ENCODE peak calls at places on chromosomes 3 and 15, in nine cellular contexts. One of them, this sample, is unnamed.
A peak's percentile ranks its signal among the peaks of the same experiment; 100 is the strongest.

GRCh38 chr3:22713936-22714335 is 489.2 kb upstream of the UBE2E2 start:
- DNase-seq in LoVo: peak; percentile 46
- DNase-seq in hepatocyte: peak; percentile 48
- DNase-seq in heart right ventricle: no peak
- DNase-seq in stimulated activated CD4-positive, alpha-beta T cell treated with anti-CD3 and anti-CD28 coated beads, Interleukin-1b, Interleukin-23, amount 100 ng/mL, for 24 hours: no peak
- DNase-seq in neural crest cell: no peak
- DNase-seq in T-helper 9 cell: no peak
- DNase-seq in mesenchymal stem cell: peak; percentile 92
- DNase-seq in CD8-positive, alpha-beta T cell: no peak
- DNase-seq in this sample: peak; percentile 14

GRCh38 chr3:25572919-25573385 is 91.8 kb downstream of the TOP2B start:
- DNase-seq in CD8-positive, alpha-beta T cell: no peak
- DNase-seq in LoVo: no peak
- DNase-seq in hepatocyte: no peak
- DNase-seq in heart right ventricle: no peak
- DNase-seq in mesenchymal stem cell: peak; percentile 81
- DNase-seq in T-helper 9 cell: no peak
- DNase-seq in neural crest cell: no peak
- DNase-seq in stimulated activated CD4-positive, alpha-beta T cell treated with anti-CD3 and anti-CD28 coated beads, Interleukin-1b, Interleukin-23, amount 100 ng/mL, for 24 hours: no peak
- DNase-seq in this sample: no peak

GRCh38 chr15:60528530-60528929 is 49.6 kb upstream of the ICE2 start:
- DNase-seq in neural crest cell: no peak
- DNase-seq in T-helper 9 cell: no peak
- DNase-seq in LoVo: no peak
- DNase-seq in CD8-positive, alpha-beta T cell: no peak
- DNase-seq in hepatocyte: no peak
- DNase-seq in heart right ventricle: no peak
- DNase-seq in mesenchymal stem cell: peak; percentile 30
- DNase-seq in stimulated activated CD4-positive, alpha-beta T cell treated with anti-CD3 and anti-CD28 coated beads, Interleukin-1b, Interleukin-23, amount 100 ng/mL, for 24 hours: no peak
- DNase-seq in this sample: no peak

GRCh38 chr3:181567446-181568075 is 144.2 kb upstream of the SOX2 start:
- DNase-seq in heart right ventricle: no peak
- DNase-seq in T-helper 9 cell: no peak
- DNase-seq in hepatocyte: no peak
- DNase-seq in LoVo: no peak
- DNase-seq in CD8-positive, alpha-beta T cell: no peak
- DNase-seq in neural crest cell: no peak
- DNase-seq in mesenchymal stem cell: no peak
- DNase-seq in stimulated activated CD4-positive, alpha-beta T cell treated with anti-CD3 and anti-CD28 coated beads, Interleukin-1b, Interleukin-23, amount 100 ng/mL, for 24 hours: no peak
- DNase-seq in this sample: no peak

GRCh38 chr3:111194048-111194447 is 122.4 kb downstream of the NECTIN3 start:
- DNase-seq in hepatocyte: no peak
- DNase-seq in stimulated activated CD4-positive, alpha-beta T cell treated with anti-CD3 and anti-CD28 coated beads, Interleukin-1b, Interleukin-23, amount 100 ng/mL, for 24 hours: no peak
- DNase-seq in CD8-positive, alpha-beta T cell: no peak
- DNase-seq in LoVo: no peak
- DNase-seq in mesenchymal stem cell: no peak
- DNase-seq in neural crest cell: no peak
- DNase-seq in T-helper 9 cell: no peak
- DNase-seq in heart right ventricle: no peak
- DNase-seq in this sample: no peak

GRCh38 chr3:143222981-143223380 is 103.4 kb downstream of the CHST2 start:
- DNase-seq in CD8-positive, alpha-beta T cell: no peak
- DNase-seq in T-helper 9 cell: no peak
- DNase-seq in heart right ventricle: no peak
- DNase-seq in neural crest cell: no peak
- DNase-seq in mesenchymal stem cell: no peak
- DNase-seq in stimulated activated CD4-positive, alpha-beta T cell treated with anti-CD3 and anti-CD28 coated beads, Interleukin-1b, Interleukin-23, amount 100 ng/mL, for 24 hours: no peak
- DNase-seq in LoVo: no peak
- DNase-seq in hepatocyte: no peak
- DNase-seq in this sample: no peak

GRCh38 chr3:64242435-64242834 is 17.2 kb upstream of the PRICKLE2 start:
- DNase-seq in CD8-positive, alpha-beta T cell: no peak
- DNase-seq in stimulated activated CD4-positive, alpha-beta T cell treated with anti-CD3 and anti-CD28 coated beads, Interleukin-1b, Interleukin-23, amount 100 ng/mL, for 24 hours: no peak
- DNase-seq in heart right ventricle: no peak
- DNase-seq in mesenchymal stem cell: no peak
- DNase-seq in LoVo: no peak
- DNase-seq in neural crest cell: no peak
- DNase-seq in T-helper 9 cell: no peak
- DNase-seq in hepatocyte: peak; percentile 68
- DNase-seq in this sample: no peak

GRCh38 chr3:110314512-110315114 is 757.0 kb upstream of the NECTIN3 start:
- DNase-seq in T-helper 9 cell: peak; percentile 34
- DNase-seq in stimulated activated CD4-positive, alpha-beta T cell treated with anti-CD3 and anti-CD28 coated beads, Interleukin-1b, Interleukin-23, amount 100 ng/mL, for 24 hours: peak; percentile 24
- DNase-seq in CD8-positive, alpha-beta T cell: peak; percentile 1
- DNase-seq in hepatocyte: peak; percentile 83
- DNase-seq in heart right ventricle: peak; percentile 35
- DNase-seq in LoVo: peak; percentile 78
- DNase-seq in neural crest cell: peak; percentile 51
- DNase-seq in mesenchymal stem cell: peak; percentile 68
- DNase-seq in this sample: peak; percentile 29

GRCh38 chr15:34147371-34148140 is 45.7 kb downstream of the PGBD4 start:
- DNase-seq in heart right ventricle: no peak
- DNase-seq in LoVo: no peak
- DNase-seq in mesenchymal stem cell: peak; percentile 17
- DNase-seq in neural crest cell: no peak
- DNase-seq in T-helper 9 cell: no peak
- DNase-seq in hepatocyte: no peak
- DNase-seq in CD8-positive, alpha-beta T cell: no peak
- DNase-seq in stimulated activated CD4-positive, alpha-beta T cell treated with anti-CD3 and anti-CD28 coated beads, Interleukin-1b, Interleukin-23, amount 100 ng/mL, for 24 hours: no peak
- DNase-seq in this sample: no peak

GRCh38 chr3:9322780-9323179 is 40.1 kb upstream of the THUMPD3 start:
- DNase-seq in CD8-positive, alpha-beta T cell: no peak
- DNase-seq in stimulated activated CD4-positive, alpha-beta T cell treated with anti-CD3 and anti-CD28 coated beads, Interleukin-1b, Interleukin-23, amount 100 ng/mL, for 24 hours: no peak
- DNase-seq in mesenchymal stem cell: no peak
- DNase-seq in LoVo: no peak
- DNase-seq in hepatocyte: no peak
- DNase-seq in neural crest cell: no peak
- DNase-seq in heart right ventricle: no peak
- DNase-seq in T-helper 9 cell: no peak
- DNase-seq in this sample: no peak

GRCh38 chr3:19888428-19889152 is 45.4 kb downstream of the EFHB start:
- DNase-seq in hepatocyte: no peak
- DNase-seq in heart right ventricle: no peak
- DNase-seq in LoVo: no peak
- DNase-seq in stimulated activated CD4-positive, alpha-beta T cell treated with anti-CD3 and anti-CD28 coated beads, Interleukin-1b, Interleukin-23, amount 100 ng/mL, for 24 hours: no peak
- DNase-seq in mesenchymal stem cell: peak; percentile 29
- DNase-seq in neural crest cell: no peak
- DNase-seq in CD8-positive, alpha-beta T cell: no peak
- DNase-seq in T-helper 9 cell: no peak
- DNase-seq in this sample: no peak

GRCh38 chr15:44101286-44101685 is 93.8 kb downstream of the FRMD5 start:
- DNase-seq in LoVo: no peak
- DNase-seq in hepatocyte: no peak
- DNase-seq in heart right ventricle: no peak
- DNase-seq in neural crest cell: no peak
- DNase-seq in CD8-positive, alpha-beta T cell: no peak
- DNase-seq in T-helper 9 cell: no peak
- DNase-seq in mesenchymal stem cell: no peak
- DNase-seq in stimulated activated CD4-positive, alpha-beta T cell treated with anti-CD3 and anti-CD28 coated beads, Interleukin-1b, Interleukin-23, amount 100 ng/mL, for 24 hours: no peak
- DNase-seq in this sample: no peak

GRCh38 chr3:59872121-59872520 is 822.3 kb upstream of the CFAP20DC start:
- DNase-seq in T-helper 9 cell: no peak
- DNase-seq in heart right ventricle: no peak
- DNase-seq in LoVo: no peak
- DNase-seq in CD8-positive, alpha-beta T cell: no peak
- DNase-seq in mesenchymal stem cell: no peak
- DNase-seq in hepatocyte: no peak
- DNase-seq in stimulated activated CD4-positive, alpha-beta T cell treated with anti-CD3 and anti-CD28 coated beads, Interleukin-1b, Interleukin-23, amount 100 ng/mL, for 24 hours: no peak
- DNase-seq in neural crest cell: no peak
- DNase-seq in this sample: no peak

GRCh38 chr15:100879461-100880138 is at the start of gene ALDH1A3:
- DNase-seq in LoVo: peak; percentile 87
- DNase-seq in T-helper 9 cell: no peak
- DNase-seq in hepatocyte: no peak
- DNase-seq in mesenchymal stem cell: peak; percentile 48
- DNase-seq in heart right ventricle: peak; percentile 29
- DNase-seq in CD8-positive, alpha-beta T cell: no peak
- DNase-seq in stimulated activated CD4-positive, alpha-beta T cell treated with anti-CD3 and anti-CD28 coated beads, Interleukin-1b, Interleukin-23, amount 100 ng/mL, for 24 hours: peak; percentile 12
- DNase-seq in neural crest cell: no peak
- DNase-seq in this sample: no peak

GRCh38 chr15:96746621-96747155 is 416.2 kb downstream of the NR2F2 start:
- DNase-seq in LoVo: no peak
- DNase-seq in stimulated activated CD4-positive, alpha-beta T cell treated with anti-CD3 and anti-CD28 coated beads, Interleukin-1b, Interleukin-23, amount 100 ng/mL, for 24 hours: no peak
- DNase-seq in mesenchymal stem cell: no peak
- DNase-seq in neural crest cell: no peak
- DNase-seq in CD8-positive, alpha-beta T cell: no peak
- DNase-seq in T-helper 9 cell: no peak
- DNase-seq in hepatocyte: no peak
- DNase-seq in heart right ventricle: no peak
- DNase-seq in this sample: no peak

GRCh38 chr15:74727727-74728126 is 2.4 kb upstream of the CYP1A1 start:
- DNase-seq in stimulated activated CD4-positive, alpha-beta T cell treated with anti-CD3 and anti-CD28 coated beads, Interleukin-1b, Interleukin-23, amount 100 ng/mL, for 24 hours: no peak
- DNase-seq in heart right ventricle: peak; percentile 56
- DNase-seq in neural crest cell: no peak
- DNase-seq in CD8-positive, alpha-beta T cell: no peak
- DNase-seq in mesenchymal stem cell: no peak
- DNase-seq in T-helper 9 cell: no peak
- DNase-seq in hepatocyte: no peak
- DNase-seq in LoVo: no peak
- DNase-seq in this sample: no peak

GRCh38 chr3:171810278-171811058 is at the start of gene PLD1:
- DNase-seq in neural crest cell: peak; percentile 34
- DNase-seq in hepatocyte: peak; percentile 94
- DNase-seq in LoVo: peak; percentile 88
- DNase-seq in stimulated activated CD4-positive, alpha-beta T cell treated with anti-CD3 and anti-CD28 coated beads, Interleukin-1b, Interleukin-23, amount 100 ng/mL, for 24 hours: peak; percentile 22
- DNase-seq in T-helper 9 cell: peak; percentile 6
- DNase-seq in mesenchymal stem cell: peak; percentile 90
- DNase-seq in heart right ventricle: peak; percentile 85
- DNase-seq in CD8-positive, alpha-beta T cell: no peak
- DNase-seq in this sample: peak; percentile 72

GRCh38 chr15:52529289-52529929 is 729 bp upstream of the MYO5A start:
- DNase-seq in LoVo: no peak
- DNase-seq in hepatocyte: peak; percentile 25
- DNase-seq in mesenchymal stem cell: no peak
- DNase-seq in heart right ventricle: no peak
- DNase-seq in stimulated activated CD4-positive, alpha-beta T cell treated with anti-CD3 and anti-CD28 coated beads, Interleukin-1b, Interleukin-23, amount 100 ng/mL, for 24 hours: peak; percentile 3
- DNase-seq in CD8-positive, alpha-beta T cell: no peak
- DNase-seq in T-helper 9 cell: peak; percentile 11
- DNase-seq in neural crest cell: peak; percentile 14
- DNase-seq in this sample: no peak

GRCh38 chr3:143170676-143171075 is 51.1 kb downstream of the CHST2 start:
- DNase-seq in LoVo: no peak
- DNase-seq in heart right ventricle: no peak
- DNase-seq in neural crest cell: no peak
- DNase-seq in stimulated activated CD4-positive, alpha-beta T cell treated with anti-CD3 and anti-CD28 coated beads, Interleukin-1b, Interleukin-23, amount 100 ng/mL, for 24 hours: no peak
- DNase-seq in T-helper 9 cell: no peak
- DNase-seq in mesenchymal stem cell: peak; percentile 62
- DNase-seq in CD8-positive, alpha-beta T cell: no peak
- DNase-seq in hepatocyte: no peak
- DNase-seq in this sample: no peak

GRCh38 chr15:75153084-75153483 is 48.6 kb upstream of the C15orf39 start:
- DNase-seq in LoVo: peak; percentile 41
- DNase-seq in CD8-positive, alpha-beta T cell: no peak
- DNase-seq in mesenchymal stem cell: peak; percentile 27
- DNase-seq in hepatocyte: no peak
- DNase-seq in neural crest cell: no peak
- DNase-seq in heart right ventricle: no peak
- DNase-seq in stimulated activated CD4-positive, alpha-beta T cell treated with anti-CD3 and anti-CD28 coated beads, Interleukin-1b, Interleukin-23, amount 100 ng/mL, for 24 hours: no peak
- DNase-seq in T-helper 9 cell: no peak
- DNase-seq in this sample: peak; percentile 76

GRCh38 chr3:20657566-20657965 is 471.6 kb upstream of the SGO1 start:
- DNase-seq in neural crest cell: no peak
- DNase-seq in heart right ventricle: no peak
- DNase-seq in T-helper 9 cell: no peak
- DNase-seq in hepatocyte: no peak
- DNase-seq in CD8-positive, alpha-beta T cell: no peak
- DNase-seq in mesenchymal stem cell: no peak
- DNase-seq in stimulated activated CD4-positive, alpha-beta T cell treated with anti-CD3 and anti-CD28 coated beads, Interleukin-1b, Interleukin-23, amount 100 ng/mL, for 24 hours: no peak
- DNase-seq in LoVo: no peak
- DNase-seq in this sample: no peak

GRCh38 chr3:37935756-37936666 is 54.6 kb upstream of the VILL start:
- DNase-seq in heart right ventricle: no peak
- DNase-seq in T-helper 9 cell: no peak
- DNase-seq in mesenchymal stem cell: peak; percentile 85
- DNase-seq in stimulated activated CD4-positive, alpha-beta T cell treated with anti-CD3 and anti-CD28 coated beads, Interleukin-1b, Interleukin-23, amount 100 ng/mL, for 24 hours: no peak
- DNase-seq in LoVo: peak; percentile 84
- DNase-seq in hepatocyte: no peak
- DNase-seq in neural crest cell: no peak
- DNase-seq in CD8-positive, alpha-beta T cell: no peak
- DNase-seq in this sample: peak; percentile 52

GRCh38 chr3:186826978-186827857 is 15.3 kb upstream of the ADIPOQ start:
- DNase-seq in heart right ventricle: peak; percentile 63
- DNase-seq in CD8-positive, alpha-beta T cell: peak; percentile 59
- DNase-seq in stimulated activated CD4-positive, alpha-beta T cell treated with anti-CD3 and anti-CD28 coated beads, Interleukin-1b, Interleukin-23, amount 100 ng/mL, for 24 hours: peak; percentile 82
- DNase-seq in neural crest cell: peak; percentile 72
- DNase-seq in LoVo: peak; percentile 93
- DNase-seq in mesenchymal stem cell: peak; percentile 77
- DNase-seq in T-helper 9 cell: peak; percentile 76
- DNase-seq in hepatocyte: peak; percentile 95
- DNase-seq in this sample: peak; percentile 92

GRCh38 chr3:125280966-125281365 is 68.4 kb upstream of the SLC12A8 start:
- DNase-seq in T-helper 9 cell: no peak
- DNase-seq in hepatocyte: no peak
- DNase-seq in stimulated activated CD4-positive, alpha-beta T cell treated with anti-CD3 and anti-CD28 coated beads, Interleukin-1b, Interleukin-23, amount 100 ng/mL, for 24 hours: no peak
- DNase-seq in neural crest cell: no peak
- DNase-seq in LoVo: no peak
- DNase-seq in heart right ventricle: peak; percentile 43
- DNase-seq in mesenchymal stem cell: peak; percentile 37
- DNase-seq in CD8-positive, alpha-beta T cell: no peak
- DNase-seq in this sample: no peak

GRCh38 chr3:111521881-111522280 is 20.1 kb upstream of the CD96 start:
- DNase-seq in mesenchymal stem cell: peak; percentile 77
- DNase-seq in stimulated activated CD4-positive, alpha-beta T cell treated with anti-CD3 and anti-CD28 coated beads, Interleukin-1b, Interleukin-23, amount 100 ng/mL, for 24 hours: no peak
- DNase-seq in LoVo: no peak
- DNase-seq in heart right ventricle: no peak
- DNase-seq in CD8-positive, alpha-beta T cell: no peak
- DNase-seq in hepatocyte: no peak
- DNase-seq in T-helper 9 cell: no peak
- DNase-seq in neural crest cell: no peak
- DNase-seq in this sample: no peak

GRCh38 chr3:120344349-120344748 is 4.8 kb downstream of the LRRC58 start:
- DNase-seq in stimulated activated CD4-positive, alpha-beta T cell treated with anti-CD3 and anti-CD28 coated beads, Interleukin-1b, Interleukin-23, amount 100 ng/mL, for 24 hours: no peak
- DNase-seq in T-helper 9 cell: no peak
- DNase-seq in neural crest cell: no peak
- DNase-seq in CD8-positive, alpha-beta T cell: no peak
- DNase-seq in heart right ventricle: no peak
- DNase-seq in LoVo: peak; percentile 48
- DNase-seq in mesenchymal stem cell: peak; percentile 16
- DNase-seq in hepatocyte: no peak
- DNase-seq in this sample: no peak

GRCh38 chr15:78620839-78621421 is at the start of gene CHRNA3:
- DNase-seq in CD8-positive, alpha-beta T cell: no peak
- DNase-seq in T-helper 9 cell: no peak
- DNase-seq in heart right ventricle: no peak
- DNase-seq in stimulated activated CD4-positive, alpha-beta T cell treated with anti-CD3 and anti-CD28 coated beads, Interleukin-1b, Interleukin-23, amount 100 ng/mL, for 24 hours: no peak
- DNase-seq in neural crest cell: no peak
- DNase-seq in LoVo: no peak
- DNase-seq in hepatocyte: no peak
- DNase-seq in mesenchymal stem cell: no peak
- DNase-seq in this sample: no peak

GRCh38 chr3:12545473-12545791 is at the start of gene MKRN2OS:
- DNase-seq in mesenchymal stem cell: peak; percentile 44
- DNase-seq in LoVo: peak; percentile 82
- DNase-seq in T-helper 9 cell: no peak
- DNase-seq in neural crest cell: no peak
- DNase-seq in hepatocyte: peak; percentile 79
- DNase-seq in stimulated activated CD4-positive, alpha-beta T cell treated with anti-CD3 and anti-CD28 coated beads, Interleukin-1b, Interleukin-23, amount 100 ng/mL, for 24 hours: no peak
- DNase-seq in CD8-positive, alpha-beta T cell: no peak
- DNase-seq in heart right ventricle: no peak
- DNase-seq in this sample: no peak

GRCh38 chr3:174488527-174488926 is 370.6 kb upstream of the NAALADL2 start:
- DNase-seq in LoVo: no peak
- DNase-seq in CD8-positive, alpha-beta T cell: no peak
- DNase-seq in neural crest cell: no peak
- DNase-seq in T-helper 9 cell: no peak
- DNase-seq in mesenchymal stem cell: no peak
- DNase-seq in heart right ventricle: no peak
- DNase-seq in hepatocyte: no peak
- DNase-seq in stimulated activated CD4-positive, alpha-beta T cell treated with anti-CD3 and anti-CD28 coated beads, Interleukin-1b, Interleukin-23, amount 100 ng/mL, for 24 hours: no peak
- DNase-seq in this sample: no peak

GRCh38 chr15:81942157-81942556 is 103.7 kb downstream of the MEX3B start:
- DNase-seq in hepatocyte: no peak
- DNase-seq in T-helper 9 cell: no peak
- DNase-seq in heart right ventricle: no peak
- DNase-seq in stimulated activated CD4-positive, alpha-beta T cell treated with anti-CD3 and anti-CD28 coated beads, Interleukin-1b, Interleukin-23, amount 100 ng/mL, for 24 hours: no peak
- DNase-seq in LoVo: no peak
- DNase-seq in mesenchymal stem cell: no peak
- DNase-seq in CD8-positive, alpha-beta T cell: no peak
- DNase-seq in neural crest cell: no peak
- DNase-seq in this sample: no peak

GRCh38 chr3:52005571-52005986 is 9.9 kb upstream of the RPL29 start:
- DNase-seq in T-helper 9 cell: no peak
- DNase-seq in heart right ventricle: peak; percentile 76
- DNase-seq in LoVo: no peak
- DNase-seq in stimulated activated CD4-positive, alpha-beta T cell treated with anti-CD3 and anti-CD28 coated beads, Interleukin-1b, Interleukin-23, amount 100 ng/mL, for 24 hours: no peak
- DNase-seq in mesenchymal stem cell: peak; percentile 61
- DNase-seq in neural crest cell: no peak
- DNase-seq in CD8-positive, alpha-beta T cell: no peak
- DNase-seq in hepatocyte: peak; percentile 60
- DNase-seq in this sample: no peak

This sample was measured in lower leg skin.